ENCODE peak calls at places on chromosomes 16 and 17, in nine cellular contexts. W, I, F, M, X, N, H, Y and V are unnamed samples.

GRCh38 chr17:66829386-66829864 is 5.5 kb upstream of the CACNG5 start:
- DNase-seq in H (no peak), W (no peak), N (no peak), I (peak), Y (no peak), M (no peak), X (peak), F (peak), V (peak)

GRCh38 chr17:39828443-39828842 is 35.7 kb downstream of the IKZF3 start:
- DNase-seq in H (no peak), W (no peak), M (no peak), N (no peak), F (no peak), X (peak), Y (no peak), I (no peak), V (no peak)

GRCh38 chr16:84899414-84899813 is 79.6 kb downstream of the CRISPLD2 start:
- DNase-seq in X (no peak), N (no peak), W (no peak), Y (no peak), H (no peak), F (no peak), M (no peak), I (no peak), V (no peak)

GRCh38 chr16:31696968-31697743 is 169.5 kb downstream of the AHSP start:
- DNase-seq in F (peak), W (no peak), N (peak), M (no peak), I (no peak), H (no peak), X (no peak), Y (no peak), V (peak)

GRCh38 chr17:62705781-62706597 is 78.5 kb downstream of the MRC2 start:
- DNase-seq in F (no peak), W (no peak), N (peak), Y (no peak), H (no peak), I (no peak), M (peak), X (no peak), V (peak)

GRCh38 chr17:12089809-12090384 is 69.2 kb downstream of the MAP2K4 start:
- DNase-seq in I (no peak), Y (no peak), N (peak), H (no peak), M (no peak), F (no peak), X (no peak), W (peak), V (peak)

GRCh38 chr17:70609566-70609965 is 440.2 kb downstream of the KCNJ2 start:
- DNase-seq in H (no peak), Y (no peak), N (no peak), M (peak), I (no peak), F (no peak), W (no peak), X (no peak), V (no peak)

GRCh38 chr16:10658943-10659342 is 35.8 kb downstream of the TEKT5 start:
- DNase-seq in N (no peak), W (no peak), X (no peak), H (no peak), Y (no peak), I (no peak), F (no peak), M (no peak), V (no peak)

GRCh38 chr16:19822534-19822933 is 62.1 kb downstream of the GPRC5B start:
- DNase-seq in I (no peak), N (no peak), X (no peak), F (no peak), W (no peak), H (no peak), M (no peak), Y (no peak), V (no peak)